ENCODE peak calls at places on chromosomes 3 and 15, in five cellular contexts. J, Z, G, T and M are unnamed samples.

GRCh38 chr3:179811321-179812095 is 158.7 kb downstream of the USP13 start:
- DNase-seq in J (peak; percentile 93), G (no peak), T (peak; percentile 15), Z (peak; percentile 93), M (no peak)

GRCh38 chr3:61638721-61639120 is 77.3 kb downstream of the PTPRG start:
- DNase-seq in T (no peak), G (no peak), J (peak; percentile 54), Z (no peak), M (no peak)

GRCh38 chr3:165815682-165816081 is 21.5 kb downstream of the BCHE start:
- DNase-seq in Z (no peak), J (no peak), G (no peak), T (no peak), M (no peak)

GRCh38 chr15:70611286-70611685 is 152.1 kb downstream of the UACA start:
- DNase-seq in T (no peak), Z (no peak), G (no peak), J (no peak), M (no peak)

GRCh38 chr15:80567721-80568157 is 127.4 kb upstream of the ABHD17C start:
- DNase-seq in J (peak; percentile 89), Z (peak; percentile 65), G (peak; percentile 41), T (peak; percentile 25), M (no peak)

GRCh38 chr15:80403712-80404056 is 498 bp upstream of the ARNT2 start:
- DNase-seq in T (peak; percentile 32), G (no peak), Z (no peak), J (no peak), M (peak; percentile 78)

GRCh38 chr3:127431066-127431465 is 143.2 kb upstream of the PRR20G start:
- DNase-seq in Z (no peak), T (no peak), J (no peak), G (no peak), M (no peak)

GRCh38 chr3:163587342-163587741 is 1491.0 kb downstream of the SI start:
- DNase-seq in Z (no peak), J (no peak), T (no peak), G (no peak), M (no peak)

GRCh38 chr15:36810656-36811449 is 231.4 kb downstream of the CDIN1 start:
- DNase-seq in T (no peak), J (no peak), G (no peak), Z (no peak), M (no peak)

GRCh38 chr15:39095218-39095879 is 485.5 kb upstream of the THBS1 start:
- DNase-seq in G (no peak), Z (no peak), J (no peak), T (no peak), M (no peak)

GRCh38 chr15:73751481-73751880 is 1.7 kb downstream of the INSYN1 start:
- DNase-seq in T (no peak), Z (no peak), G (no peak), J (no peak), M (no peak)

GRCh38 chr3:1908651-1909445 is 189.8 kb upstream of the CNTN4 start:
- DNase-seq in T (no peak), G (no peak), J (no peak), Z (no peak), M (no peak)

GRCh38 chr15:70856884-70857546 is 3.1 kb upstream of the LARP6 start:
- DNase-seq in T (no peak), G (peak; percentile 55), J (peak; percentile 100), Z (no peak), M (peak; percentile 46)

GRCh38 chr3:195105389-195105788 is 165.6 kb downstream of the XXYLT1 start:
- DNase-seq in G (peak; percentile 47), T (no peak), Z (no peak), J (peak; percentile 22), M (no peak)

GRCh38 chr3:65195211-65195610 is 507.4 kb upstream of the ADAMTS9 start:
- DNase-seq in Z (no peak), T (no peak), G (no peak), J (no peak), M (no peak)

GRCh38 chr3:20023663-20024417 is 11.8 kb upstream of the PP2D1 start:
- DNase-seq in Z (peak; percentile 33), J (no peak), G (peak; percentile 53), T (no peak), M (peak; percentile 36)

GRCh38 chr3:17356581-17356980 is 385.9 kb downstream of the TBC1D5 start:
- DNase-seq in G (no peak), T (no peak), Z (no peak), J (no peak), M (no peak)

GRCh38 chr15:32838338-32838737 is 120.5 kb downstream of the GREM1 start:
- DNase-seq in G (no peak), T (no peak), Z (no peak), J (no peak), M (no peak)

GRCh38 chr3:129034650-129035049 is 25.9 kb upstream of the GP9 start:
- DNase-seq in J (no peak), G (no peak), T (no peak), Z (no peak), M (no peak)

GRCh38 chr3:44032487-44032886 is 209.2 kb upstream of the TOPAZ1 start:
- DNase-seq in T (no peak), G (no peak), Z (no peak), J (no peak), M (no peak)

GRCh38 chr3:133831966-133832801 is 26.6 kb downstream of the SRPRB start:
- DNase-seq in T (no peak), Z (no peak), G (no peak), J (no peak), M (no peak)

GRCh38 chr3:32890420-32891276 is 60.8 kb upstream of the CCR4 start:
- DNase-seq in Z (no peak), J (no peak), T (no peak), G (no peak), M (no peak)

GRCh38 chr15:98443483-98443882 is 204.9 kb upstream of the IGF1R start:
- DNase-seq in Z (no peak), J (no peak), G (no peak), T (no peak), M (no peak)

GRCh38 chr3:195522254-195523023 is 20.7 kb downstream of the PPP1R2 start:
- DNase-seq in Z (peak; percentile 57), J (peak; percentile 35), G (no peak), T (no peak), M (no peak)

GRCh38 chr3:100561459-100562158 is 47.8 kb upstream of the ADGRG7 start:
- DNase-seq in T (no peak), G (no peak), J (peak; percentile 86), Z (peak; percentile 37), M (no peak)

GRCh38 chr3:63343674-63344073 is 65.6 kb downstream of the SYNPR start:
- DNase-seq in T (no peak), J (peak; percentile 92), G (peak; percentile 85), Z (peak; percentile 89), M (peak; percentile 69)

GRCh38 chr3:13189639-13190375 is 116.6 kb upstream of the IQSEC1 start:
- DNase-seq in J (peak; percentile 36), Z (peak; percentile 62), G (no peak), T (no peak), M (no peak)

GRCh38 chr15:92097473-92098178 is 244.1 kb downstream of the SLCO3A1 start:
- DNase-seq in T (peak; percentile 51), G (no peak), Z (peak; percentile 31), J (peak; percentile 46), M (no peak)

GRCh38 chr3:155101398-155101797 is 21.3 kb downstream of the MME start:
- DNase-seq in Z (no peak), G (no peak), T (no peak), J (peak; percentile 81), M (no peak)

GRCh38 chr3:182238141-182238540 is 526.4 kb downstream of the SOX2 start:
- DNase-seq in J (no peak), T (no peak), G (no peak), Z (no peak), M (no peak)

GRCh38 chr3:38094999-38095398 is 41.9 kb downstream of the ACAA1 start:
- DNase-seq in J (no peak), Z (no peak), G (no peak), T (no peak), M (no peak)

GRCh38 chr3:55879901-55880331 is 392.8 kb upstream of the WNT5A start:
- DNase-seq in Z (no peak), T (no peak), J (peak; percentile 65), G (no peak), M (no peak)

GRCh38 chr3:39435006-39435748 is 28.7 kb downstream of the RPSA start:
- DNase-seq in T (no peak), Z (no peak), G (no peak), J (no peak), M (no peak)

GRCh38 chr3:23999012-23999641 is 54.0 kb downstream of the NR1D2 start:
- DNase-seq in Z (peak; percentile 62), J (peak; percentile 42), T (peak; percentile 68), G (no peak), M (peak; percentile 44)